ENCODE peak calls at places on chromosomes 3 and 15, in six cellular contexts. One of them, this sample, is unnamed.

GRCh38 chr15:90710436-90710835 is 6.7 kb upstream of the BLM start:
- DNase-seq in NCI-H1105: no peak
- DNase-seq in islet precursor cell: peak; percentile 57
- DNase-seq in left colon: no peak
- DNase-seq in activated effector memory CD4-positive, alpha-beta T cell treated with Interleukin-2 at 50 U/mL for 16 hours: no peak
- DNase-seq in activated naive CD4-positive, alpha-beta T cell: no peak
- DNase-seq in this sample: peak; percentile 62

GRCh38 chr3:47394867-47395266 is 14.0 kb downstream of the PTPN23 start:
- DNase-seq in activated effector memory CD4-positive, alpha-beta T cell treated with Interleukin-2 at 50 U/mL for 16 hours: no peak
- DNase-seq in left colon: no peak
- DNase-seq in activated naive CD4-positive, alpha-beta T cell: no peak
- DNase-seq in islet precursor cell: peak; percentile 43
- DNase-seq in NCI-H1105: no peak
- DNase-seq in this sample: no peak

GRCh38 chr15:68676011-68676605 is 97.3 kb downstream of the CORO2B start:
- DNase-seq in islet precursor cell: peak; percentile 29
- DNase-seq in activated naive CD4-positive, alpha-beta T cell: no peak
- DNase-seq in left colon: no peak
- DNase-seq in NCI-H1105: no peak
- DNase-seq in activated effector memory CD4-positive, alpha-beta T cell treated with Interleukin-2 at 50 U/mL for 16 hours: no peak
- DNase-seq in this sample: no peak

GRCh38 chr15:83208357-83208661 is 686 bp upstream of the HDGFL3 start:
- DNase-seq in activated naive CD4-positive, alpha-beta T cell: no peak
- DNase-seq in NCI-H1105: no peak
- DNase-seq in left colon: no peak
- DNase-seq in islet precursor cell: no peak
- DNase-seq in activated effector memory CD4-positive, alpha-beta T cell treated with Interleukin-2 at 50 U/mL for 16 hours: no peak
- DNase-seq in this sample: no peak

GRCh38 chr15:40330368-40330836 is 6.9 kb downstream of the INAFM2 start:
- DNase-seq in activated effector memory CD4-positive, alpha-beta T cell treated with Interleukin-2 at 50 U/mL for 16 hours: no peak
- DNase-seq in activated naive CD4-positive, alpha-beta T cell: no peak
- DNase-seq in islet precursor cell: no peak
- DNase-seq in left colon: peak; percentile 34
- DNase-seq in NCI-H1105: peak; percentile 48
- DNase-seq in this sample: peak; percentile 90

GRCh38 chr3:24306518-24306917 is 188.1 kb downstream of the THRB start:
- DNase-seq in NCI-H1105: no peak
- DNase-seq in left colon: no peak
- DNase-seq in activated naive CD4-positive, alpha-beta T cell: no peak
- DNase-seq in islet precursor cell: no peak
- DNase-seq in activated effector memory CD4-positive, alpha-beta T cell treated with Interleukin-2 at 50 U/mL for 16 hours: no peak
- DNase-seq in this sample: no peak

GRCh38 chr15:48596415-48596814 is 49.1 kb downstream of the FBN1 start:
- DNase-seq in NCI-H1105: no peak
- DNase-seq in activated effector memory CD4-positive, alpha-beta T cell treated with Interleukin-2 at 50 U/mL for 16 hours: no peak
- DNase-seq in left colon: no peak
- DNase-seq in islet precursor cell: no peak
- DNase-seq in activated naive CD4-positive, alpha-beta T cell: no peak
- DNase-seq in this sample: no peak

GRCh38 chr15:78680416-78681068 is 39.5 kb upstream of the CHRNB4 start:
- DNase-seq in NCI-H1105: no peak
- DNase-seq in activated naive CD4-positive, alpha-beta T cell: no peak
- DNase-seq in islet precursor cell: no peak
- DNase-seq in activated effector memory CD4-positive, alpha-beta T cell treated with Interleukin-2 at 50 U/mL for 16 hours: no peak
- DNase-seq in left colon: no peak
- DNase-seq in this sample: no peak

GRCh38 chr3:33377931-33378330 is 62.3 kb downstream of the UBP1 start:
- DNase-seq in islet precursor cell: peak; percentile 65
- DNase-seq in activated effector memory CD4-positive, alpha-beta T cell treated with Interleukin-2 at 50 U/mL for 16 hours: no peak
- DNase-seq in NCI-H1105: no peak
- DNase-seq in activated naive CD4-positive, alpha-beta T cell: no peak
- DNase-seq in left colon: no peak
- DNase-seq in this sample: no peak

GRCh38 chr3:129985113-129985512 is 10.6 kb downstream of the TRH start:
- DNase-seq in activated effector memory CD4-positive, alpha-beta T cell treated with Interleukin-2 at 50 U/mL for 16 hours: no peak
- DNase-seq in NCI-H1105: peak; percentile 99
- DNase-seq in islet precursor cell: no peak
- DNase-seq in left colon: no peak
- DNase-seq in activated naive CD4-positive, alpha-beta T cell: no peak
- DNase-seq in this sample: no peak

GRCh38 chr3:122199552-122199951 is 16.1 kb downstream of the CASR start:
- DNase-seq in islet precursor cell: no peak
- DNase-seq in left colon: no peak
- DNase-seq in NCI-H1105: no peak
- DNase-seq in activated naive CD4-positive, alpha-beta T cell: no peak
- DNase-seq in activated effector memory CD4-positive, alpha-beta T cell treated with Interleukin-2 at 50 U/mL for 16 hours: no peak
- DNase-seq in this sample: no peak

GRCh38 chr15:86178845-86179244 is 99.2 kb downstream of the AGBL1 start:
- DNase-seq in activated effector memory CD4-positive, alpha-beta T cell treated with Interleukin-2 at 50 U/mL for 16 hours: no peak
- DNase-seq in activated naive CD4-positive, alpha-beta T cell: no peak
- DNase-seq in islet precursor cell: no peak
- DNase-seq in left colon: no peak
- DNase-seq in NCI-H1105: no peak
- DNase-seq in this sample: no peak

GRCh38 chr3:143707848-143708247 is 140.4 kb downstream of the SLC9A9 start:
- DNase-seq in islet precursor cell: no peak
- DNase-seq in activated naive CD4-positive, alpha-beta T cell: no peak
- DNase-seq in NCI-H1105: no peak
- DNase-seq in activated effector memory CD4-positive, alpha-beta T cell treated with Interleukin-2 at 50 U/mL for 16 hours: no peak
- DNase-seq in left colon: no peak
- DNase-seq in this sample: no peak

GRCh38 chr3:12222765-12223485 is 64.2 kb upstream of the TIMP4 start:
- DNase-seq in activated effector memory CD4-positive, alpha-beta T cell treated with Interleukin-2 at 50 U/mL for 16 hours: no peak
- DNase-seq in left colon: no peak
- DNase-seq in NCI-H1105: no peak
- DNase-seq in islet precursor cell: no peak
- DNase-seq in activated naive CD4-positive, alpha-beta T cell: no peak
- DNase-seq in this sample: no peak

GRCh38 chr3:14581334-14582072 is 41.4 kb upstream of the GRIP2 start:
- DNase-seq in left colon: no peak
- DNase-seq in activated naive CD4-positive, alpha-beta T cell: no peak
- DNase-seq in activated effector memory CD4-positive, alpha-beta T cell treated with Interleukin-2 at 50 U/mL for 16 hours: no peak
- DNase-seq in NCI-H1105: no peak
- DNase-seq in islet precursor cell: no peak
- DNase-seq in this sample: no peak

GRCh38 chr15:60781211-60781713 is 302.3 kb upstream of the ICE2 start:
- DNase-seq in NCI-H1105: no peak
- DNase-seq in activated naive CD4-positive, alpha-beta T cell: no peak
- DNase-seq in activated effector memory CD4-positive, alpha-beta T cell treated with Interleukin-2 at 50 U/mL for 16 hours: no peak
- DNase-seq in left colon: no peak
- DNase-seq in islet precursor cell: peak; percentile 42
- DNase-seq in this sample: no peak

GRCh38 chr3:33881181-33882064 is 83.0 kb downstream of the PDCD6IP start:
- DNase-seq in islet precursor cell: peak; percentile 58
- DNase-seq in activated naive CD4-positive, alpha-beta T cell: no peak
- DNase-seq in NCI-H1105: no peak
- DNase-seq in activated effector memory CD4-positive, alpha-beta T cell treated with Interleukin-2 at 50 U/mL for 16 hours: no peak
- DNase-seq in left colon: no peak
- DNase-seq in this sample: no peak